ENCODE peak calls at places on chromosomes 12 and 14, in four cellular contexts. D, N, T and I are unnamed samples.

GRCh38 chr12:120101182-120101581 is 15.4 kb downstream of the RAB35 start:
- DNase-seq in D (peak; percentile 37), N (no peak), T (no peak), I (no peak)

GRCh38 chr14:81400202-81400678 is at the start of gene STON2:
- DNase-seq in D (peak; percentile 69), N (no peak), T (peak; percentile 44), I (no peak)

GRCh38 chr14:99863059-99863458 is 69.8 kb downstream of the EML1 start:
- DNase-seq in D (no peak), N (no peak), T (no peak), I (no peak)

GRCh38 chr12:46390881-46391280 is 18.3 kb upstream of the SLC38A2 start:
- DNase-seq in D (no peak), N (no peak), T (no peak), I (no peak)

GRCh38 chr12:65524666-65525065 is 246.2 kb downstream of the MSRB3 start:
- DNase-seq in D (no peak), N (no peak), T (no peak), I (no peak)

GRCh38 chr14:52008136-52008535 is 18.8 kb downstream of the RTRAF start:
- DNase-seq in D (no peak), N (no peak), T (no peak), I (no peak)

GRCh38 chr12:69810870-69811498 is 14.0 kb upstream of the MYRFL start:
- DNase-seq in D (no peak), N (no peak), T (no peak), I (no peak)

GRCh38 chr12:95977764-95978305 is 18.3 kb downstream of the HAL start:
- DNase-seq in D (no peak), N (no peak), T (no peak), I (no peak)

GRCh38 chr12:63802012-63802608 is 22.4 kb downstream of the RXYLT1 start:
- DNase-seq in D (no peak), N (no peak), T (no peak), I (no peak)

GRCh38 chr14:94515426-94515825 is 6.2 kb upstream of the SERPINA12 start:
- DNase-seq in D (no peak), N (no peak), T (no peak), I (no peak)

DNA sequence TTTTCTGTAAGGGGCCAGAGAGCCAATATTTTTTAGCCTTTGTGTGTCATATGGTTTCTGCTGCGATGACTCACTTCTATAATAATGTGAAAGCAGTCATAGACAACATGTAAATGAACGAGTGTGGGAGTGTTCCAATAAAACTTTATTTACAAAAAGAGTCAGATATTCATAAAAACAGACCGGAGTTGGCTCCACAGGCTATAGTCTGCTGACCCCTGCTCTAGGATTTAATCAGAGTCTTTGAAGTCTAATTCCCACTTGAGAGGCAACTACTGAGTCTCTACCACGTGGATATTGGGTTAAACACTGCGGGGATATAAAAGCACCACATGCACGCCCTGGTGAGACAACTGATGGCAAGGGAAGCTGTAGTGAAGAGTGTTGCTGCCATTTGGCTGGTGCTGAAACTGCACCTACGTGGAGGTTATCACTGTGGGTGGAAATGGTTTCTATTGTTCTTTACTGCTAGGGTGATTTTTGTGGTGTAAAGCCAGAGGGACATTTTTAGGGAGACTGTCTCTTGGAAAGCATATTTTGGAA is 3.6 kb upstream of the NINJ2 start:
- DNase-seq in D (no peak), N (no peak), T (no peak), I (no peak)
- TF ChIP-seq POLR2AphosphoS5 in D (no peak), N (no peak), T (no peak), I (no peak)

GRCh38 chr14:26917086-26917485 is 319.3 kb upstream of the NOVA1 start:
- DNase-seq in D (no peak), N (no peak), T (no peak), I (no peak)
- TF ChIP-seq CTCF in D (peak; percentile 25), N (peak; percentile 1), T (no peak), I (no peak)

GRCh38 chr12:1690578-1691122 is at the start of gene ADIPOR2:
- DNase-seq in D (peak; percentile 96), N (peak; percentile 97), T (peak; percentile 94), I (peak; percentile 99)
- TF ChIP-seq POLR2AphosphoS5 in D (peak; percentile 90), N (peak; percentile 62), T (peak; percentile 99), I (peak; percentile 91)

DNA sequence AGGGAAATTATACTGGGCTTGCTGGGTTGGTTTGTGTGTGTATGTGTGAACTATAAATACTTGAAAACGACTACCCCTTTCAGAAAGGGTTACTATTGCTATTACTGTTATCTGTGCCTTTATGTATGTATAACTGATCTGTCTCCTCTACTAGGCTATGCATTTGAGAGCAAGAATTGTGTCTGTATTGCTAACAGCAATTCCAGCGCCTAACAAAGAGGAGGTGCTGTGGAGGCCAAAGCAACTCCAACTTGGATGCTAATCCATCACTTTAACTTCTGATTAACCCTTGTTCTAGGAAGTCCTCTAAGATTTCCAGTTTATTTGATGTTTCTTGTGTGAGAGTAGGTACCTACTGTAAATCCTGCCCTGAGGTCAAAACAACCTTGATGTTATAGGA is 313.9 kb downstream of the PCNX1 start:
- DNase-seq in D (no peak), N (no peak), T (no peak), I (no peak)
- TF ChIP-seq CTCF in D (no peak), N (no peak), T (no peak), I (no peak)

DNA sequence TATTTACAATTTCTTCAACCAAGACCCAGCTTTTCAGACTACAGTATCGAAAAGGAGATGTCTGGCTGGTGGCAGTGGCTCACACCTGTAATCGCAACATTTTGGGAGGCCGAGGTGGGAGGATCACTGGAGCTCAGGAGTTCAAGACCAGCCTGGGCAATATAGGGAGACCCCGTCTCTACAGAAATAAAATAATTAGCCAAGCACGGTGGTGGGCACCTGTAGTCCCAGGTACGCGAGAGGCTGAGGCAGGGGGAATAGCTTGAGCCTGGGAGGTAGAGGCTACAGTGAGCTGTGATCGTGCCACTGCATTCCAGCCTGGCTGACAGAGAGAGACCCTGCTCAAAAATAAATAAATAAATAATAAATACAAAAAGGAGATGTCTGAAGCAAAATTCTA is 530.5 kb downstream of the BCL11B start:
- DNase-seq in D (no peak), N (no peak), T (no peak), I (no peak)
- TF ChIP-seq POLR2AphosphoS5 in D (no peak), N (no peak), T (no peak), I (no peak)

GRCh38 chr14:23353433-23353780 is 720 bp upstream of the SLC22A17 start:
- DNase-seq in D (no peak), N (no peak), T (no peak), I (no peak)

GRCh38 chr14:23352506-23353432 is at the start of gene SLC22A17:
- DNase-seq in D (peak; percentile 69), N (no peak), T (peak; percentile 91), I (peak; percentile 89)

GRCh38 chr14:23354990-23355389 is 2.3 kb upstream of the SLC22A17 start:
- DNase-seq in D (no peak), N (no peak), T (no peak), I (no peak)

GRCh38 chr14:23349156-23349845 is 3.4 kb downstream of the SLC22A17 start:
- DNase-seq in D (no peak), N (no peak), T (no peak), I (no peak)

GRCh38 chr14:23351681-23352505 is 794 bp downstream of the SLC22A17 start:
- DNase-seq in D (no peak), N (no peak), T (no peak), I (no peak)
- TF ChIP-seq CTCF in D (no peak), N (no peak), T (no peak), I (no peak)

GRCh38 chr12:51971679-51972423 is 20.4 kb downstream of the ACVR1B start:
- DNase-seq in D (no peak), N (peak; percentile 39), T (no peak), I (no peak)

GRCh38 chr12:51974646-51975045 is 23.1 kb downstream of the ACVR1B start:
- DNase-seq in D (no peak), N (no peak), T (no peak), I (no peak)

GRCh38 chr12:51972424-51972812 is 20.9 kb downstream of the ACVR1B start:
- DNase-seq in D (no peak), N (peak; percentile 77), T (no peak), I (no peak)

GRCh38 chr12:51973560-51973959 is 22.1 kb downstream of the ACVR1B start:
- DNase-seq in D (no peak), N (no peak), T (no peak), I (no peak)

GRCh38 chr12:51972849-51973273 is 21.4 kb downstream of the ACVR1B start:
- DNase-seq in D (peak; percentile 45), N (peak; percentile 96), T (no peak), I (no peak)
- TF ChIP-seq POLR2AphosphoS5 in D (no peak), N (peak; percentile 88), T (no peak), I (peak; percentile 79)

GRCh38 chr12:51265024-51265423 is 5.2 kb downstream of the SMAGP start:
- DNase-seq in D (no peak), N (no peak), T (no peak), I (no peak)

GRCh38 chr12:51270847-51271518 is 768 bp upstream of the SMAGP start:
- DNase-seq in D (no peak), N (no peak), T (no peak), I (no peak)

GRCh38 chr12:51275088-51275487 is 4.9 kb upstream of the SMAGP start:
- DNase-seq in D (peak; percentile 67), N (no peak), T (no peak), I (no peak)

GRCh38 chr12:51269174-51270066 is 795 bp downstream of the SMAGP start:
- DNase-seq in D (peak; percentile 84), N (peak; percentile 23), T (peak; percentile 33), I (peak; percentile 84)

DNA sequence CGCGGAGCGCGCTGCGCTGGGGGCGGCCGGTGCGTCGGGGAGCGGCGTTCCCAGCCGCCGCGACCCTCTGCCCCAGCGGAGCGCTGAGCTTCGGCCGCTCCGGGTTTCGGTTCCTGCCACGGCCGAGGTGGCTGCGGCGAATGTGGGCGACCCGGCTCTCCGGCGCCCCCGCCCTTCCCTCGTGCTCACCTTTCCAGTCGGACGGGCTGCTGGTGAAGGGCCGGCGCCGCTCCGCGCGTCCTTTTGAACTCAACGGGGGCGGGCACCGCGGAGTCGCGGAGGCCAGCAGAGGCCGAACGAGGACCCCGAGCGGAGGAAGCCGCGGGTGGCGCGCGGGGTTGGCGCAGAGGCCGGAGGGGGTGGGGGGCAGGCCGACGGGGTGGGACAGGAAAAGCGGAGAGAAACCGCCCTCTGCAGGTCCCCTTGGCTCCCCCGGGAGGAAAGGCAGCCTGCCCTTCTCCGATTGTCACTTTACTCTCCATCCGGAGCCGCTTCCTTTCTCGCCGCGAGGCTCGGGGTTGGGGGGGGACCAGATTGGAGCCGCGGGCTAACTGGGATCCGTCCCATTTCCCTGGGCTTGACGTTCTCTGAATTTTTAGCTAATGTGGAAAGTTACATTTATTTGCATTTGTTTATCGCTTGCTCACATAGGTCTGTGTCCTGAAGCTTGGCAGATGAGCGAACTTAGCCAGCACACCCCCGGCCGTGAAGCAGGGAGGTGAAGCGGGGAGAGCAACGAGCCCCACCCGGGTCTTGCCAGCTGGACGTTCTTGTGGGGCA is at the start of gene SMAGP:
- DNase-seq in D (peak; percentile 89), N (no peak), T (peak; percentile 75), I (peak; percentile 83)
- TF ChIP-seq CTCF in D (no peak), N (no peak), T (peak; percentile 9), I (no peak)

GRCh38 chr12:10551375-10551774 is 45.7 kb downstream of the EIF2S3B start:
- DNase-seq in D (no peak), N (no peak), T (no peak), I (peak; percentile 84)

GRCh38 chr12:10554971-10555481 is 49.3 kb downstream of the EIF2S3B start:
- DNase-seq in D (no peak), N (no peak), T (no peak), I (no peak)

GRCh38 chr12:10557329-10557728 is 51.6 kb downstream of the EIF2S3B start:
- DNase-seq in D (no peak), N (no peak), T (no peak), I (no peak)

GRCh38 chr12:10554228-10554970 is 48.7 kb downstream of the EIF2S3B start:
- DNase-seq in D (no peak), N (no peak), T (no peak), I (peak; percentile 23)

GRCh38 chr12:10553148-10553547 is 47.5 kb downstream of the EIF2S3B start:
- DNase-seq in D (no peak), N (no peak), T (no peak), I (no peak)
- TF ChIP-seq POLR2AphosphoS5 in D (no peak), N (no peak), T (no peak), I (no peak)